ENCODE peak calls at places on chromosomes 16 and 17, in nine cellular contexts. C is heart left ventricle, U is tibial artery, G is AG04450, E is RWPE1, Y is RWPE2, V is A549, S is testis, H is left ventricle myocardium inferior. J is an unnamed sample.

GRCh38 chr16:75479421-75479990 is 15.0 kb upstream of the TMEM170A start:
- DNase-seq in H (no peak), S (no peak), G (no peak), U (no peak), Y (no peak), C (no peak), E (no peak), V (no peak), J (no peak)

GRCh38 chr17:77465358-77466041 is 324.7 kb downstream of the SEC14L1 start:
- DNase-seq in C (peak), E (no peak), Y (no peak), U (peak), S (peak), V (no peak), H (peak), G (no peak), J (no peak)

GRCh38 chr16:29756654-29757053 is 10.9 kb upstream of the C16orf54 start:
- DNase-seq in S (no peak), Y (no peak), E (no peak), U (no peak), V (no peak), G (no peak), C (no peak), H (no peak), J (no peak)

GRCh38 chr16:57167951-57168350 is 17.9 kb downstream of the PSME3IP1 start:
- DNase-seq in E (peak), H (no peak), Y (no peak), C (no peak), V (peak), G (peak), S (no peak), U (no peak), J (no peak)

GRCh38 chr16:50862818-50863672 is 121.2 kb downstream of the CYLD start:
- DNase-seq in H (no peak), Y (no peak), S (no peak), G (no peak), E (no peak), U (no peak), C (no peak), V (no peak), J (peak)

GRCh38 chr17:57902800-57903759 is 52.1 kb downstream of the CUEDC1 start:
- DNase-seq in E (peak), V (peak), Y (peak), U (peak), H (peak), G (no peak), S (peak), C (peak), J (peak)

GRCh38 chr16:89764711-89765201 is 43.4 kb downstream of the ZNF276 start:
- DNase-seq in V (no peak), U (peak), C (peak), S (peak), Y (no peak), E (no peak), G (no peak), H (no peak), J (no peak)

GRCh38 chr17:17191346-17191792 is 14.8 kb downstream of the PLD6 start:
- DNase-seq in G (peak), S (peak), V (no peak), C (peak), H (peak), E (no peak), U (peak), Y (no peak), J (no peak)

GRCh38 chr16:27259710-27260109 is 8.9 kb downstream of the NSMCE1 start:
- DNase-seq in G (no peak), C (no peak), Y (no peak), V (no peak), U (no peak), H (no peak), S (no peak), E (no peak), J (no peak)

GRCh38 chr16:49096191-49096945 is 185.3 kb downstream of the CBLN1 start:
- DNase-seq in V (no peak), G (no peak), S (no peak), U (no peak), Y (no peak), H (no peak), C (no peak), E (no peak), J (no peak)

GRCh38 chr16:66401610-66402009 is 25.5 kb upstream of the BEAN1 start:
- DNase-seq in S (no peak), Y (no peak), E (no peak), H (no peak), C (no peak), V (no peak), G (no peak), U (peak), J (no peak)

GRCh38 chr16:11327277-11328171 is 17.7 kb upstream of the RMI2 start:
- DNase-seq in H (peak), U (no peak), S (no peak), Y (no peak), C (peak), E (no peak), G (no peak), V (no peak), J (no peak)

GRCh38 chr17:7215136-7215638 is 4.4 kb downstream of the DLG4 start:
- DNase-seq in E (peak), H (no peak), Y (no peak), V (no peak), U (no peak), S (no peak), G (no peak), C (no peak), J (no peak)

GRCh38 chr16:57797526-57798266 is 4.6 kb downstream of the KIFC3 start:
- DNase-seq in H (no peak), U (no peak), G (no peak), C (no peak), S (no peak), V (peak), Y (peak), E (peak), J (no peak)

GRCh38 chr17:37259030-37259735 is 116.6 kb upstream of the C17orf78 start:
- DNase-seq in V (no peak), U (no peak), Y (no peak), G (no peak), S (no peak), H (no peak), C (no peak), E (peak), J (no peak)

GRCh38 chr17:21285164-21286065 is 904 bp downstream of the MAP2K3 start:
- DNase-seq in V (no peak), G (no peak), H (no peak), E (no peak), S (peak), C (no peak), U (peak), Y (no peak), J (no peak)

GRCh38 chr17:55710410-55710809 is 12.3 kb downstream of the TMEM100 start:
- DNase-seq in E (no peak), Y (no peak), H (no peak), U (no peak), C (no peak), V (no peak), G (no peak), S (no peak), J (no peak)

GRCh38 chr16:80503144-80503543 is 37.6 kb upstream of the DYNLRB2 start:
- DNase-seq in S (no peak), C (no peak), V (no peak), H (no peak), U (no peak), E (no peak), Y (no peak), G (no peak), J (no peak)

GRCh38 chr16:78715673-78716072 is 616.2 kb downstream of the WWOX start:
- DNase-seq in G (no peak), E (no peak), H (no peak), V (no peak), Y (no peak), S (no peak), U (no peak), C (no peak), J (no peak)

GRCh38 chr16:12113581-12114375 is 137.2 kb downstream of the SNX29 start:
- DNase-seq in U (no peak), V (no peak), G (no peak), E (no peak), C (no peak), Y (no peak), S (no peak), H (no peak), J (no peak)

GRCh38 chr17:339193-340061 is 13.2 kb downstream of the RPH3AL start:
- DNase-seq in E (no peak), Y (peak), H (no peak), C (no peak), S (no peak), U (no peak), G (no peak), V (no peak), J (no peak)

GRCh38 chr16:2170080-2170479 is 14.5 kb downstream of the TRAF7 start:
- DNase-seq in V (no peak), H (no peak), C (no peak), G (no peak), S (no peak), E (no peak), Y (no peak), U (no peak), J (no peak)
- H3K27ac ChIP-seq in V (peak), H (peak), C (no peak), G (no peak), S (peak), E (peak), Y (no peak), U (no peak), J (peak)

GRCh38 chr16:85334718-85335583 is 222.7 kb upstream of the CIBAR2 start:
- DNase-seq in E (no peak), G (no peak), V (no peak), Y (no peak), U (no peak), C (no peak), S (no peak), H (no peak), J (no peak)
- TF ChIP-seq CTCF in E (no peak), G (no peak), V (no peak), Y (no peak), U (no peak), C (no peak), S (no peak), H (no peak), J (no peak)

DNA sequence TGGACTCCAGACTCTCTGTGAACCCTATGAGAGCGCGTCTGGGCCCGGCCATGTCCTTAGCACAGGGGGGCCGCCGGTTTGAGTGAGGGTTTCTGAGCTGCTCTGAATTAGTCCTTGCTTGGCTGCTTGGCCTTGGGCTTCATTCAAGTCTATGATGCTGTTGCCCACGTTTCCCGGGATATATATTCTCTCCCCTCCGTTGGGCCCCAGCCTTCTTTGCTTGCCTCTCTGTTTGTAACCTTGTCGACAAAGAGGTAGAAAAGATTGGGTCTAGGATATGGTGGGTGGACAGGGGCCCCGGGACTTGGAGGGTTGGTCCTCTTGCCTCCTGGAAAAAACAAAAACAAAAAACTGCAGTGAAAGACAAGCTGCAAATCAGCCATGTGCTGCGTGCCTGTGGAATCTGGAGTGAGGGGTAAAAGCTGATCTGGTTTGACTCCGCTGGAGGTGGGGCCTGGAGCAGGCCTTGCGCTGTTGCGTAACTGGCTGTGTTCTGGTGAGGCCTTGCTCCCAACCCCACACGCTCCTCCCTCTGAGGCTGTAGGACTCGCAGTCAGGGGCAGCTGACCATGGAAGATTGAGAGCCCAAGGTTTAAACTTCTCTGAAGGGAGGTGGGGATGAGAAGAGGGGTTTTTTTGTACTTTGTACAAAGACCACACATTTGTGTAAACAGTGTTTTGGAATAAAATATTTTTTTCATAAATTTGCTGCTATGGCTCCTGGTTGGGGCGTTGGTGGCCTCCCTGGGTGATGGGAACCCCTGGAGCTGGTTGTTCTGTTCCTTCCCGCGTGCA is 23.1 kb downstream of the STAT5A start:
- DNase-seq in U (peak), H (peak), C (peak), S (peak), G (peak), V (no peak), E (no peak), Y (no peak), J (peak)
- H3K27ac ChIP-seq in U (peak), H (peak), C (peak), S (peak), G (peak), V (peak), E (peak), Y (no peak), J (peak)

DNA sequence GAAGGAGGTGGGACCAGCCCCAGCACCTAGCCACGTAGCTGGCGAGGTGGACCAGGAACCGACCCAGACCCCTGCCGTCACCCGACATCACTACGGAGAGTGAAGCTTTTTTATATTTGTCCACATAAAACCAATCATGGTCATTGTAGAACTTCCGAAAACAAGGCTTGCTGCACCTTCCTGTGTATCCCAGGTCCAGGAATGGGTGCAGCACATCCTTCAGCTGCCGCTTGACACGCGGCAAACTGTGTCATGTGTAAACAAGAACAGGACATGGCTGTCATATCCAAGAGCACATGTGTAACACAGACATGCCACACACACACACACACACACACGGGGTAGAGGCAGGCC is 1.4 kb downstream of the HBQ1 start:
- DNase-seq in U (no peak), C (no peak), G (no peak), V (peak), H (no peak), S (no peak), E (no peak), Y (no peak), J (no peak)
- TF ChIP-seq CTCF in U (no peak), C (peak), G (no peak), V (no peak), H (no peak), S (no peak), E (peak), Y (peak), J (no peak)

DNA sequence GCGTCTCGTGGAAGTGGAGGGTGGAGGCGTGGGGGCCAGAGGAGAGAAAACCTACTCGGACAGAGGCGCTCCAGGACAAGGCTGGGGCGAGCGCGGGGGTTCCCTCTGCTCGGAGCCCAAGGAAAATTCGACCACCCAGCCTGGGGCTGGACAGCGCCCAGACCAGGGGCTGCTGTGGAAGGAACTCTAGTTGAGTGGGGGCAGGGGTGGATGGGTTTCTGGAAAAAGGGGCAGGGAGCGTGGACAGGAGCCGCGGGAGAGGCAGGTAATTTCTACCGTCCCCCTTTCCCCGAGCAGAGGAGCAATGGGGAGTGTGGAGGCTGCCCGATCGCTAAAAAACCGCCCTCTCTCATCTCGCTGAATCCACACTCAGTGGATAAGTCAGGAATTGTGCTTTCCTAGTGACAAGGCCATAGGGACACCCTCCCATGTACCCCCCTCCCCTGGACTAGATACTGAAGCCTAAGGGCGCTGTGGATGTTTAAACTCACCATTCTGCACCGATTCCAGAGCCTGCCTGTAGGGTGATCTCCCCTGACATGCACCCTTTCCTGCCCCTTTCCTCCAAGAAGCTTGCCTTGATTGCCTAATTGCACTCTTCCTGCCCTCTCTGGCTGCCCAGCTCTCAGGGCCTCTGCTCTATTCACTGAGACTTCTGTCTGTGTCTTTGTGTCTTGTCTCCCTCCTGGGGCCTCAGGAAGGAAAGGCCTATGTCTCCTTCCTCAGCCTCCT is 90.7 kb upstream of the TMEM97 start:
- DNase-seq in C (no peak), H (no peak), U (peak), E (no peak), Y (no peak), S (peak), G (no peak), V (peak), J (no peak)
- H3K27ac ChIP-seq in C (no peak), H (no peak), U (no peak), E (peak), Y (peak), S (peak), G (no peak), V (peak), J (no peak)

GRCh38 chr17:76264755-76265623 is at the start of gene UBALD2:
- DNase-seq in Y (peak), U (peak), G (peak), E (peak), C (peak), H (peak), V (peak), S (peak), J (peak)
- TF ChIP-seq CTCF in Y (no peak), U (peak), G (no peak), E (no peak), C (no peak), H (no peak), V (no peak), S (no peak), J (no peak)

J was measured in dorsolateral prefrontal cortex.